ENCODE peak calls at places on chromosomes 11 and 22, in ten cellular contexts. Z is NCI-H510A; L is endothelial cell; I is GM23248; J is RPMI8226; V is stimulated activated naive CD8-positive, alpha-beta T cell treated with anti-CD3 and anti-CD28 coated beads, Interleukin-15, Interleukin-2, amounts not matched to agents 100 U/mL and 50 U/mL, for 24 hours; N is HT1080; D is glutamatergic neuron; Y is iPS DF 19.7; F is HCT116. M is an unnamed sample.

GRCh38 chr11:68411501-68411991 is 49.0 kb upstream of the PPP6R3 start:
- DNase-seq in J (no peak), F (no peak), Z (peak; percentile 27), D (no peak), V (no peak), L (no peak), I (no peak), Y (no peak), N (no peak), M (no peak)

GRCh38 chr22:39138357-39138997 is 14.0 kb downstream of the CBX7 start:
- DNase-seq in V (no peak), L (no peak), N (no peak), Z (no peak), J (no peak), F (no peak), Y (no peak), I (no peak), D (no peak), M (no peak)

GRCh38 chr11:122642472-122642922 is 13.0 kb upstream of the UBASH3B start:
- DNase-seq in V (no peak), F (peak; percentile 65), N (peak; percentile 99), L (no peak), J (no peak), Z (no peak), Y (no peak), I (peak; percentile 92), D (no peak), M (peak; percentile 67)

GRCh38 chr11:128621491-128622136 is 34.3 kb upstream of the ETS1 start:
- DNase-seq in Z (no peak), I (peak; percentile 98), L (no peak), J (no peak), V (no peak), Y (no peak), N (peak; percentile 91), F (no peak), D (no peak), M (no peak)

GRCh38 chr11:122981388-122982264 is at the start of gene BSX:
- DNase-seq in Z (no peak), F (no peak), Y (no peak), N (peak; percentile 10), D (peak; percentile 55), J (peak; percentile 66), I (peak; percentile 58), V (peak; percentile 74), L (peak; percentile 81), M (peak; percentile 46)

GRCh38 chr22:47151490-47151889 is 389.0 kb downstream of the TBC1D22A start:
- DNase-seq in V (no peak), D (no peak), J (no peak), I (peak; percentile 49), F (no peak), Y (no peak), Z (no peak), L (no peak), N (peak; percentile 83), M (no peak)

GRCh38 chr11:34915136-34916013 is 804 bp downstream of the APIP start:
- DNase-seq in V (no peak), I (peak; percentile 61), J (peak; percentile 7), N (no peak), Z (no peak), F (no peak), L (no peak), Y (no peak), D (no peak), M (no peak)

GRCh38 chr11:119696378-119697157 is 32.4 kb downstream of the NECTIN1 start:
- DNase-seq in D (no peak), N (no peak), L (no peak), J (no peak), Y (no peak), I (no peak), V (no peak), F (no peak), Z (peak; percentile 93), M (no peak)

GRCh38 chr11:46674463-46675287 is 25.7 kb downstream of the ARHGAP1 start:
- DNase-seq in D (no peak), Z (no peak), F (no peak), V (no peak), Y (peak; percentile 50), J (peak; percentile 55), I (no peak), N (no peak), L (peak; percentile 64), M (no peak)

GRCh38 chr11:102469196-102469821 is 16.7 kb upstream of the TMEM123 start:
- DNase-seq in D (no peak), I (peak; percentile 53), Z (no peak), N (no peak), F (no peak), V (no peak), Y (no peak), L (no peak), J (no peak), M (no peak)

GRCh38 chr22:36506637-36507517 is at the start of gene FOXRED2:
- DNase-seq in I (peak; percentile 95), Y (no peak), J (peak; percentile 95), D (peak; percentile 91), Z (peak; percentile 80), N (peak; percentile 76), L (peak; percentile 88), V (peak; percentile 91), F (no peak), M (peak; percentile 67)

GRCh38 chr11:132300283-132300682 is 929.9 kb downstream of the NTM start:
- DNase-seq in N (peak; percentile 23), L (peak; percentile 15), D (peak; percentile 48), I (peak; percentile 34), Y (no peak), V (no peak), Z (peak; percentile 9), J (peak; percentile 25), F (no peak), M (no peak)